ENCODE peak calls at places on chromosomes 6 and 20, in ten cellular contexts. L, G, X, J, E, H, W, K, B and C are unnamed samples.

GRCh38 chr6:33632603-33633039 is 11.5 kb downstream of the ITPR3 start:
- DNase-seq in L (no peak), G (no peak), X (peak), J (no peak), E (no peak), H (peak), W (no peak), K (no peak), B (no peak), C (no peak)

GRCh38 chr20:63269724-63270123 is 2.9 kb upstream of the ARFGAP1 start:
- DNase-seq in L (no peak), G (no peak), X (no peak), J (no peak), E (no peak), H (no peak), W (no peak), K (no peak), B (no peak), C (no peak)

GRCh38 chr6:118788702-118789101 is 105.2 kb upstream of the ASF1A start:
- DNase-seq in L (no peak), G (no peak), X (no peak), J (no peak), E (no peak), H (no peak), W (no peak), K (no peak), B (no peak), C (no peak)

GRCh38 chr6:131225127-131225526 is 89.9 kb downstream of the AKAP7 start:
- DNase-seq in L (no peak), G (no peak), X (no peak), J (no peak), E (no peak), H (no peak), W (no peak), K (no peak), B (no peak), C (no peak)

GRCh38 chr6:34616230-34616591 is 60.1 kb upstream of the SPDEF start:
- DNase-seq in L (no peak), G (no peak), X (no peak), J (no peak), E (no peak), H (no peak), W (no peak), K (no peak), B (no peak), C (no peak)

GRCh38 chr6:26232306-26232949 is 132.6 kb upstream of the BTN3A2 start:
- DNase-seq in L (no peak), G (no peak), X (no peak), J (no peak), E (no peak), H (no peak), W (no peak), K (no peak), B (no peak), C (no peak)

GRCh38 chr20:32797160-32797468 is 22.6 kb upstream of the MAPRE1 start:
- DNase-seq in L (no peak), G (no peak), X (no peak), J (no peak), E (no peak), H (no peak), W (no peak), K (no peak), B (no peak), C (no peak)

GRCh38 chr20:64244870-64245603 is 10.5 kb upstream of the PCMTD2 start:
- DNase-seq in L (no peak), G (no peak), X (no peak), J (no peak), E (no peak), H (no peak), W (no peak), K (no peak), B (no peak), C (no peak)

GRCh38 chr6:29631209-29631810 is 1.7 kb downstream of the GABBR1 start:
- DNase-seq in L (no peak), G (no peak), X (no peak), J (no peak), E (no peak), H (no peak), W (no peak), K (peak), B (no peak), C (no peak)

GRCh38 chr6:161423271-161423670 is 149.4 kb upstream of the AGPAT4 start:
- DNase-seq in L (no peak), G (no peak), X (no peak), J (no peak), E (no peak), H (no peak), W (no peak), K (no peak), B (no peak), C (no peak)

GRCh38 chr6:170445487-170445886 is 107.6 kb downstream of the PSMB1 start:
- DNase-seq in L (no peak), G (no peak), X (no peak), J (no peak), E (no peak), H (no peak), W (no peak), K (no peak), B (no peak), C (no peak)

GRCh38 chr6:125201961-125202729 is 48.6 kb downstream of the TPD52L1 start:
- DNase-seq in L (peak), G (peak), X (no peak), J (peak), E (peak), H (no peak), W (peak), K (peak), B (peak), C (peak)

GRCh38 chr6:43774776-43775583 is 5.0 kb downstream of the VEGFA start:
- DNase-seq in L (no peak), G (no peak), X (peak), J (peak), E (peak), H (peak), W (peak), K (peak), B (peak), C (no peak)

GRCh38 chr6:85677243-85677956 is 34.7 kb upstream of the SYNCRIP start:
- DNase-seq in L (no peak), G (no peak), X (peak), J (no peak), E (no peak), H (no peak), W (no peak), K (no peak), B (no peak), C (no peak)

GRCh38 chr6:81940451-81940850 is 188.0 kb upstream of the TENT5A start:
- DNase-seq in L (no peak), G (no peak), X (no peak), J (no peak), E (no peak), H (no peak), W (no peak), K (peak), B (no peak), C (no peak)

GRCh38 chr20:52399352-52399751 is 207.8 kb upstream of the ZFP64 start:
- DNase-seq in L (no peak), G (no peak), X (no peak), J (no peak), E (no peak), H (no peak), W (no peak), K (no peak), B (no peak), C (no peak)

GRCh38 chr20:63347950-63348827 is 13.0 kb downstream of the CHRNA4 start:
- DNase-seq in L (no peak), G (no peak), X (no peak), J (no peak), E (no peak), H (peak), W (no peak), K (no peak), B (no peak), C (no peak)

GRCh38 chr6:66103954-66104353 is 396.9 kb upstream of the EYS start:
- DNase-seq in L (no peak), G (no peak), X (no peak), J (no peak), E (no peak), H (no peak), W (no peak), K (no peak), B (no peak), C (no peak)

GRCh38 chr6:2454180-2454579 is 208.8 kb upstream of the GMDS start:
- DNase-seq in L (no peak), G (no peak), X (no peak), J (no peak), E (no peak), H (no peak), W (no peak), K (no peak), B (no peak), C (no peak)

GRCh38 chr6:2449572-2449940 is 204.2 kb upstream of the GMDS start:
- DNase-seq in L (no peak), G (no peak), X (no peak), J (no peak), E (no peak), H (no peak), W (no peak), K (no peak), B (no peak), C (no peak)

GRCh38 chr6:2447318-2447717 is 201.9 kb upstream of the GMDS start:
- DNase-seq in L (no peak), G (no peak), X (no peak), J (no peak), E (no peak), H (no peak), W (no peak), K (no peak), B (no peak), C (no peak)

GRCh38 chr6:2450546-2450945 is 205.1 kb upstream of the GMDS start:
- DNase-seq in L (no peak), G (no peak), X (no peak), J (peak), E (peak), H (no peak), W (no peak), K (no peak), B (no peak), C (no peak)

GRCh38 chr6:2448826-2449571 is 203.6 kb upstream of the GMDS start:
- DNase-seq in L (peak), G (peak), X (peak), J (no peak), E (no peak), H (no peak), W (no peak), K (peak), B (peak), C (peak)
- H3K4me3 ChIP-seq in L (peak), G (peak), X (no peak), J (no peak), E (no peak), H (no peak), W (no peak), K (peak), B (peak), C (peak)

GRCh38 chr6:2875840-2876207 is 27.3 kb downstream of the SERPINB9 start:
- DNase-seq in L (no peak), G (no peak), X (peak), J (peak), E (no peak), H (peak), W (peak), K (no peak), B (no peak), C (no peak)

GRCh38 chr6:2873643-2874042 is 29.5 kb downstream of the SERPINB9 start:
- DNase-seq in L (no peak), G (no peak), X (no peak), J (no peak), E (no peak), H (no peak), W (no peak), K (no peak), B (no peak), C (no peak)

GRCh38 chr6:2877960-2878359 is 25.1 kb downstream of the SERPINB9 start:
- DNase-seq in L (no peak), G (no peak), X (no peak), J (no peak), E (no peak), H (no peak), W (no peak), K (no peak), B (no peak), C (no peak)

GRCh38 chr6:2876210-2877056 is 26.7 kb downstream of the SERPINB9 start:
- DNase-seq in L (no peak), G (peak), X (peak), J (peak), E (no peak), H (no peak), W (peak), K (peak), B (peak), C (peak)

GRCh38 chr6:2877057-2877882 is 25.8 kb downstream of the SERPINB9 start:
- DNase-seq in L (no peak), G (peak), X (no peak), J (no peak), E (no peak), H (no peak), W (no peak), K (peak), B (no peak), C (no peak)
- H3K4me3 ChIP-seq in L (peak), G (no peak), X (peak), J (peak), E (peak), H (no peak), W (no peak), K (peak), B (peak), C (no peak)

DNA sequence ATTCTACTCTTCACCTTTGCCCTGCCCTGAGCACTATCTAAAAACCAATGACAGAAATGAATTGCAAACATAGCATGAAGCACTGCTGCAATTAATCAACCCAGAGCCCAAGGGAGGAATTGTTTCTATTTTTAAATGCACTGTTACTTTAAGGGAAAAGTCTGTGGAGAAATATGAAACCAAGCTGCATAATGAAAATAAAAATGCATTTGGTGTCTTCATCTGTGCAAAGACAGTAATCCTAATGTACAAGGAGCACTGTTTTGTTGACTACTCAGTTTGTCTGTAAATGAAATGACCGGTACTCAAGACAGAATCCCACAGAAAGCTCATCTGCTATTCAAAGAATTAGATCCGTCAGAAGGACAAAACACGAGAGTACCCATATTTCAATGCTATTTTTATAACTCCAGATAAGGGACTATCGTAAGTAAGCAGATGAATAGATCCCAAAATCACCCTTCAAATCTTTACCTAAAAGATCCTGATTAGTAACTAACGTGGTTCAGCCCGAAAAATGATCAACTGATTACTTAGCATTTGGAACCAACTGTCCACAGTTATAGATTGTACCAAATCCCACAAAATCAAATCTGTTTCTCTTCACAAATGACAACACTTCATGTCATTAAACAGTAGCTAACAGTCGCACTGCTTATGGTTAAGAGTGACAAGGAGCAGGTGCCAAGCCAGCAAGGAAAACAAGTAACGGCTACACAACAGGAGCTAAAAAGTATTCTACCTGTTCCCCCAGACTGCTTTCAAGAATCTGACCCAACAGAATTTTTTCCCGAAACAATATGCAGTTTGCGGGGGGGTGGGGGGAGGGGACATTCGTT is 2.4 kb downstream of the KIF13A start:
- DNase-seq in L (no peak), G (no peak), X (no peak), J (no peak), E (no peak), H (no peak), W (no peak), K (no peak), B (no peak), C (no peak)
- H3K4me3 ChIP-seq in L (no peak), G (peak), X (no peak), J (peak), E (peak), H (no peak), W (peak), K (peak), B (peak), C (no peak)

GRCh38 chr6:1313755-1314503 is 2.0 kb downstream of the FOXQ1 start:
- DNase-seq in L (no peak), G (no peak), X (no peak), J (no peak), E (no peak), H (no peak), W (no peak), K (no peak), B (no peak), C (no peak)

GRCh38 chr6:1312193-1312443 is 220 bp downstream of the FOXQ1 start:
- DNase-seq in L (no peak), G (no peak), X (no peak), J (no peak), E (no peak), H (no peak), W (no peak), K (no peak), B (no peak), C (no peak)

GRCh38 chr6:1314617-1315016 is 2.7 kb downstream of the FOXQ1 start:
- DNase-seq in L (no peak), G (no peak), X (no peak), J (no peak), E (no peak), H (no peak), W (no peak), K (no peak), B (no peak), C (no peak)

GRCh38 chr6:1312444-1313363 is 806 bp downstream of the FOXQ1 start:
- DNase-seq in L (no peak), G (no peak), X (no peak), J (no peak), E (no peak), H (no peak), W (no peak), K (no peak), B (no peak), C (no peak)

GRCh38 chr6:1313364-1313754 is 1.5 kb downstream of the FOXQ1 start:
- DNase-seq in L (no peak), G (no peak), X (no peak), J (no peak), E (no peak), H (no peak), W (no peak), K (no peak), B (no peak), C (no peak)
- H3K4me3 ChIP-seq in L (peak), G (peak), X (no peak), J (no peak), E (peak), H (no peak), W (no peak), K (no peak), B (no peak), C (peak)

GRCh38 chr6:156782691-156783320 is 5.6 kb downstream of the ARID1B start:
- DNase-seq in L (no peak), G (no peak), X (no peak), J (no peak), E (no peak), H (no peak), W (no peak), K (no peak), B (no peak), C (no peak)

GRCh38 chr6:156780962-156781705 is 4.0 kb downstream of the ARID1B start:
- DNase-seq in L (no peak), G (no peak), X (no peak), J (no peak), E (no peak), H (no peak), W (no peak), K (no peak), B (no peak), C (no peak)

GRCh38 chr6:156783958-156784357 is 6.8 kb downstream of the ARID1B start:
- DNase-seq in L (no peak), G (no peak), X (no peak), J (no peak), E (no peak), H (no peak), W (no peak), K (no peak), B (no peak), C (no peak)

GRCh38 chr6:156780117-156780641 is 3.0 kb downstream of the ARID1B start:
- DNase-seq in L (peak), G (peak), X (peak), J (no peak), E (no peak), H (peak), W (no peak), K (peak), B (peak), C (peak)

DNA sequence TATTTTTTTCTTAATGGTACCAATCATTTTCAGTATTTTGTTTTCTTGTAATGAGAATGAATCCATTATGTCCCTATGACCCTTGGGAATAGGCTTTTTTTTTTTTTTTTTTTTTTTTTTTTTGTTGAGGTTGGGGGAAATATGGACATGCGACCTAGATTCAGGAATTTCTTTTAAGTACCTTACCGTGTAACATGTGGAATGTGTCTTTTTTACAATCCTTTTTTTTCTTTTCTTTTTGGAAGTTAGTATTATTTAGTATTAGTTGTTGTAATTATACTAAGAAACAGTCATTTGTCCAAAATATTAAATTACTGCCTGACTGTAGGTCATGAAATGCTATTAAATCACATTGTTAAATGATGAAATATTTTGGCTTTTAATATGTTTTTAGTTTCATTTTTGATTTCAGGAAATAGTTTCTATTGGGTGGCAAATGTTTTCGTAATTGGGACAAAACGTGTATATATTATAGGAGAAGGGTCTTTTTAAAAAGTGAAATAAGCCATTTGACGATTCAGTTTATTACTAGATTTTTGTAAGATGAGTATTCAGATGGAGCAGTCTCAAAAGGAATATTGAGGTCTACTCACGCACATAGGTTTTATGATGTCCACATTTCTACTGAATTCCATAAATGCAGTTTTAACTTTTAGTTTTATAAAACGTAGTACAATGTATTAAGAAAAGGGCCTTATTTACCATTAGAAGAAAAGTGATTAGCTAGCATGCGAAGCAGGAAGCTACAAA is 4.9 kb downstream of the ARID1B start:
- DNase-seq in L (no peak), G (no peak), X (no peak), J (no peak), E (no peak), H (no peak), W (no peak), K (no peak), B (no peak), C (no peak)
- H3K4me3 ChIP-seq in L (peak), G (peak), X (peak), J (peak), E (peak), H (peak), W (no peak), K (peak), B (peak), C (peak)

GRCh38 chr20:1189827-1190226 is 5.0 kb upstream of the TMEM74B start:
- DNase-seq in L (no peak), G (no peak), X (no peak), J (no peak), E (no peak), H (no peak), W (no peak), K (no peak), B (no peak), C (no peak)

GRCh38 chr20:1186367-1186991 is 1.7 kb upstream of the TMEM74B start:
- DNase-seq in L (no peak), G (no peak), X (no peak), J (no peak), E (no peak), H (no peak), W (no peak), K (no peak), B (no peak), C (no peak)

GRCh38 chr20:1185781-1186334 is 1.1 kb upstream of the TMEM74B start:
- DNase-seq in L (no peak), G (no peak), X (peak), J (peak), E (no peak), H (peak), W (no peak), K (peak), B (no peak), C (no peak)

GRCh38 chr20:1188347-1188746 is 3.6 kb upstream of the TMEM74B start:
- DNase-seq in L (no peak), G (no peak), X (no peak), J (no peak), E (no peak), H (no peak), W (no peak), K (no peak), B (no peak), C (no peak)

GRCh38 chr20:1187605-1188171 is 2.9 kb upstream of the TMEM74B start:
- DNase-seq in L (no peak), G (no peak), X (no peak), J (no peak), E (no peak), H (no peak), W (no peak), K (no peak), B (no peak), C (no peak)
- H3K4me3 ChIP-seq in L (no peak), G (no peak), X (no peak), J (no peak), E (no peak), H (no peak), W (no peak), K (no peak), B (no peak), C (no peak)